ENCODE peak calls at places on chromosomes 16 and 17, in eight cellular contexts. One of them, this sample, is unnamed.

GRCh38 chr17:74176546-74177001 is 26.9 kb upstream of the RPL38 start:
- DNase-seq in fibroblast of lung: peak; percentile 67
- DNase-seq in progenitor cell of endocrine pancreas: peak; percentile 60
- DNase-seq in cardiac muscle cell: peak; percentile 75
- DNase-seq in cardiac fibroblast: peak; percentile 70
- DNase-seq in left ventricle myocardium inferior: peak; percentile 29
- DNase-seq in H9: peak; percentile 84
- DNase-seq in lung: peak; percentile 49
- DNase-seq in this sample: peak; percentile 46

GRCh38 chr17:48546187-48546923 is 1.4 kb upstream of the HOXB2 start:
- DNase-seq in cardiac muscle cell: peak; percentile 56
- DNase-seq in fibroblast of lung: peak; percentile 83
- DNase-seq in progenitor cell of endocrine pancreas: no peak
- DNase-seq in H9: peak; percentile 78
- DNase-seq in left ventricle myocardium inferior: no peak
- DNase-seq in cardiac fibroblast: peak; percentile 30
- DNase-seq in lung: no peak
- DNase-seq in this sample: no peak

GRCh38 chr17:32755045-32755805 is 121.7 kb downstream of the MYO1D start:
- DNase-seq in lung: no peak
- DNase-seq in H9: no peak
- DNase-seq in left ventricle myocardium inferior: no peak
- DNase-seq in progenitor cell of endocrine pancreas: no peak
- DNase-seq in fibroblast of lung: peak; percentile 86
- DNase-seq in cardiac muscle cell: peak; percentile 83
- DNase-seq in cardiac fibroblast: peak; percentile 85
- DNase-seq in this sample: peak; percentile 80

GRCh38 chr17:33647976-33648375 is 354.9 kb upstream of the ASIC2 start:
- DNase-seq in lung: no peak
- DNase-seq in progenitor cell of endocrine pancreas: no peak
- DNase-seq in left ventricle myocardium inferior: no peak
- DNase-seq in H9: peak; percentile 51
- DNase-seq in fibroblast of lung: no peak
- DNase-seq in cardiac fibroblast: peak; percentile 20
- DNase-seq in cardiac muscle cell: peak; percentile 7
- DNase-seq in this sample: no peak

GRCh38 chr17:12545877-12546513 is 119.7 kb upstream of the MYOCD start:
- DNase-seq in progenitor cell of endocrine pancreas: no peak
- DNase-seq in left ventricle myocardium inferior: no peak
- DNase-seq in lung: no peak
- DNase-seq in cardiac muscle cell: peak; percentile 71
- DNase-seq in cardiac fibroblast: peak; percentile 72
- DNase-seq in fibroblast of lung: peak; percentile 66
- DNase-seq in H9: peak; percentile 77
- DNase-seq in this sample: peak; percentile 68

GRCh38 chr16:20520103-20520502 is 56.1 kb downstream of the ACSM2B start:
- DNase-seq in fibroblast of lung: no peak
- DNase-seq in H9: no peak
- DNase-seq in lung: no peak
- DNase-seq in progenitor cell of endocrine pancreas: no peak
- DNase-seq in left ventricle myocardium inferior: no peak
- DNase-seq in cardiac fibroblast: no peak
- DNase-seq in cardiac muscle cell: no peak
- DNase-seq in this sample: no peak

GRCh38 chr17:39001703-39002637 is 34.8 kb upstream of the FBXO47 start:
- DNase-seq in cardiac fibroblast: peak; percentile 95
- DNase-seq in H9: peak; percentile 71
- DNase-seq in left ventricle myocardium inferior: peak; percentile 85
- DNase-seq in cardiac muscle cell: peak; percentile 96
- DNase-seq in lung: peak; percentile 68
- DNase-seq in progenitor cell of endocrine pancreas: no peak
- DNase-seq in fibroblast of lung: peak; percentile 47
- DNase-seq in this sample: peak; percentile 87

GRCh38 chr16:19639986-19640421 is 78.0 kb downstream of the KNOP1 start:
- DNase-seq in fibroblast of lung: no peak
- DNase-seq in H9: no peak
- DNase-seq in cardiac muscle cell: peak; percentile 13
- DNase-seq in cardiac fibroblast: no peak
- DNase-seq in lung: no peak
- DNase-seq in left ventricle myocardium inferior: no peak
- DNase-seq in progenitor cell of endocrine pancreas: no peak
- DNase-seq in this sample: no peak

GRCh38 chr16:19073344-19073743 is 5.9 kb downstream of the COQ7 start:
- DNase-seq in H9: no peak
- DNase-seq in fibroblast of lung: no peak
- DNase-seq in lung: no peak
- DNase-seq in cardiac fibroblast: no peak
- DNase-seq in cardiac muscle cell: no peak
- DNase-seq in progenitor cell of endocrine pancreas: no peak
- DNase-seq in left ventricle myocardium inferior: no peak
- DNase-seq in this sample: no peak

GRCh38 chr17:74737299-74738050 is 419 bp downstream of the RAB37 start:
- DNase-seq in H9: peak; percentile 93
- DNase-seq in left ventricle myocardium inferior: no peak
- DNase-seq in fibroblast of lung: no peak
- DNase-seq in cardiac fibroblast: no peak
- DNase-seq in cardiac muscle cell: peak; percentile 51
- DNase-seq in progenitor cell of endocrine pancreas: no peak
- DNase-seq in lung: no peak
- DNase-seq in this sample: no peak

GRCh38 chr16:57264381-57264780 is 19.3 kb downstream of the ARL2BP start:
- DNase-seq in lung: no peak
- DNase-seq in H9: no peak
- DNase-seq in fibroblast of lung: no peak
- DNase-seq in cardiac fibroblast: no peak
- DNase-seq in left ventricle myocardium inferior: no peak
- DNase-seq in cardiac muscle cell: no peak
- DNase-seq in progenitor cell of endocrine pancreas: no peak
- DNase-seq in this sample: no peak

GRCh38 chr17:8117980-8118768 is at the start of gene ALOXE3:
- DNase-seq in lung: no peak
- DNase-seq in fibroblast of lung: peak; percentile 36
- DNase-seq in cardiac fibroblast: peak; percentile 82
- DNase-seq in cardiac muscle cell: peak; percentile 47
- DNase-seq in H9: peak; percentile 74
- DNase-seq in progenitor cell of endocrine pancreas: no peak
- DNase-seq in left ventricle myocardium inferior: no peak
- DNase-seq in this sample: peak; percentile 77

DNA sequence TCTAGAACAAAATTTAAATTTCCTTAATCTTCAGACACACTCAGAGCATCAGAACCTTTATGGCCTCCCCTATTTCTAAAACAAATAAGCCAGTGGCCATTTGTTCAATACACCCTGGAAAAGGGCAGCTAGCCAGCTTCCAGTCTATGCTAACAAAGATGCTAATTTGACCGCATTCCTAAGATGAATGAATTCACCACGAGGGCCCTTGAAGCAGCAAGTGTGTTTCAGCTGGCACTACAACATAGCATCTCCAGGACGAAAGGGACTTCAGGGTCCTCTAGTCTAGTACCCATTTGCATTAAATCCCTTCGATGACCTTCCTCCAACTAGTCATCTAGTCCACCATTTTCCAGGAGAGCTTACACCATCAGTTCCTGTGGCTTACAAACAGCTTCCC is 11.0 kb downstream of the KRT37 start:
- DNase-seq in progenitor cell of endocrine pancreas: no peak
- DNase-seq in lung: peak; percentile 84
- DNase-seq in cardiac muscle cell: no peak
- DNase-seq in left ventricle myocardium inferior: no peak
- DNase-seq in fibroblast of lung: no peak
- DNase-seq in H9: peak; percentile 61
- DNase-seq in cardiac fibroblast: no peak
- DNase-seq in this sample: no peak
- TF ChIP-seq CTCF in progenitor cell of endocrine pancreas: no peak
- TF ChIP-seq CTCF in lung: no peak
- TF ChIP-seq CTCF in cardiac muscle cell: no peak
- TF ChIP-seq CTCF in left ventricle myocardium inferior: no peak
- TF ChIP-seq CTCF in fibroblast of lung: no peak
- TF ChIP-seq CTCF in H9: no peak
- TF ChIP-seq CTCF in cardiac fibroblast: no peak
- TF ChIP-seq CTCF in this sample: no peak

GRCh38 chr17:36608794-36609497 is 7.6 kb downstream of the MRM1 start:
- DNase-seq in left ventricle myocardium inferior: peak; percentile 27
- DNase-seq in lung: no peak
- DNase-seq in progenitor cell of endocrine pancreas: peak; percentile 40
- DNase-seq in H9: peak; percentile 79
- DNase-seq in cardiac fibroblast: peak; percentile 81
- DNase-seq in fibroblast of lung: peak; percentile 72
- DNase-seq in cardiac muscle cell: peak; percentile 77
- DNase-seq in this sample: peak; percentile 60
- TF ChIP-seq CTCF in left ventricle myocardium inferior: peak; percentile 51
- TF ChIP-seq CTCF in lung: peak; percentile 16
- TF ChIP-seq CTCF in progenitor cell of endocrine pancreas: peak; percentile 55
- TF ChIP-seq CTCF in H9: peak; percentile 57
- TF ChIP-seq CTCF in cardiac fibroblast: peak; percentile 52
- TF ChIP-seq CTCF in fibroblast of lung: peak; percentile 58
- TF ChIP-seq CTCF in cardiac muscle cell: peak; percentile 63
- TF ChIP-seq CTCF in this sample: peak; percentile 66

DNA sequence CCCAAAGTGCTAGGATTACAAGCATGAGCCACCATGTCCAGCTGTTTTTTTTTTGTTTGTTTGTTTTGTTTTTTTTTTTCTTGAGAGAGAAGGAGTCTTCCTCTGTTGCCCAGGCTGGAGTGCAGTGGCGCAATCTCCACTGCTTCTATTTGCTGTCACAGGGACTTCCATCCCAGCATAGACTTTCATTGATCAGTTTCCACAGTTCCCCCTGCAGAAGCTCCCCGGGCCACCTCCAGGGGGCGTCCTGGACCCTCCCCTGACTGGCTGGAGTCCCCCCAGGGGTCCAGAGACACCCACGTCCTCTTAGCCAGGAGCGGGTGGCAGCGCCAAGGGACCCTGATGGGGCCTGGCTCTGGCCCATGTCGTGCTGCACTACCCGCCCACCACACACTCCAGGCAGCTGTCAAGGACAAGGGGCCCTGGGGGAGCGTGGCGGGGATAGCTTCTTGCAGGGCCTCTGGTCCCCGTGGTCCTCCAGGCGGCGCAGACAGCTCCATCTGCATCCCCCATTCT is 3.1 kb upstream of the NPW start:
- DNase-seq in progenitor cell of endocrine pancreas: no peak
- DNase-seq in left ventricle myocardium inferior: no peak
- DNase-seq in H9: no peak
- DNase-seq in cardiac muscle cell: no peak
- DNase-seq in cardiac fibroblast: no peak
- DNase-seq in fibroblast of lung: no peak
- DNase-seq in lung: no peak
- DNase-seq in this sample: no peak
- TF ChIP-seq CTCF in progenitor cell of endocrine pancreas: peak; percentile 55
- TF ChIP-seq CTCF in left ventricle myocardium inferior: peak; percentile 42
- TF ChIP-seq CTCF in H9: peak; percentile 78
- TF ChIP-seq CTCF in cardiac muscle cell: peak; percentile 50
- TF ChIP-seq CTCF in cardiac fibroblast: peak; percentile 47
- TF ChIP-seq CTCF in fibroblast of lung: peak; percentile 43
- TF ChIP-seq CTCF in lung: peak; percentile 4
- TF ChIP-seq CTCF in this sample: peak; percentile 71

DNA sequence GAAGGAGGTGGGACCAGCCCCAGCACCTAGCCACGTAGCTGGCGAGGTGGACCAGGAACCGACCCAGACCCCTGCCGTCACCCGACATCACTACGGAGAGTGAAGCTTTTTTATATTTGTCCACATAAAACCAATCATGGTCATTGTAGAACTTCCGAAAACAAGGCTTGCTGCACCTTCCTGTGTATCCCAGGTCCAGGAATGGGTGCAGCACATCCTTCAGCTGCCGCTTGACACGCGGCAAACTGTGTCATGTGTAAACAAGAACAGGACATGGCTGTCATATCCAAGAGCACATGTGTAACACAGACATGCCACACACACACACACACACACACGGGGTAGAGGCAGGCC is 1.4 kb downstream of the HBQ1 start:
- DNase-seq in cardiac muscle cell: peak; percentile 24
- DNase-seq in progenitor cell of endocrine pancreas: no peak
- DNase-seq in H9: no peak
- DNase-seq in cardiac fibroblast: peak; percentile 21
- DNase-seq in left ventricle myocardium inferior: no peak
- DNase-seq in fibroblast of lung: no peak
- DNase-seq in lung: no peak
- DNase-seq in this sample: no peak
- TF ChIP-seq CTCF in cardiac muscle cell: no peak
- TF ChIP-seq CTCF in progenitor cell of endocrine pancreas: no peak
- TF ChIP-seq CTCF in H9: no peak
- TF ChIP-seq CTCF in cardiac fibroblast: no peak
- TF ChIP-seq CTCF in left ventricle myocardium inferior: no peak
- TF ChIP-seq CTCF in fibroblast of lung: no peak
- TF ChIP-seq CTCF in lung: no peak
- TF ChIP-seq CTCF in this sample: no peak

GRCh38 chr16:60740033-60740696 is 1296.1 kb downstream of the CDH8 start:
- DNase-seq in lung: no peak
- DNase-seq in H9: no peak
- DNase-seq in cardiac muscle cell: no peak
- DNase-seq in progenitor cell of endocrine pancreas: no peak
- DNase-seq in left ventricle myocardium inferior: no peak
- DNase-seq in fibroblast of lung: no peak
- DNase-seq in cardiac fibroblast: no peak
- DNase-seq in this sample: no peak
- TF ChIP-seq CTCF in lung: no peak
- TF ChIP-seq CTCF in H9: no peak
- TF ChIP-seq CTCF in cardiac muscle cell: no peak
- TF ChIP-seq CTCF in progenitor cell of endocrine pancreas: no peak
- TF ChIP-seq CTCF in left ventricle myocardium inferior: no peak
- TF ChIP-seq CTCF in fibroblast of lung: no peak
- TF ChIP-seq CTCF in cardiac fibroblast: no peak
- TF ChIP-seq CTCF in this sample: no peak

GRCh38 chr16:83609178-83609577 is 198.6 kb upstream of the HSBP1 start:
- DNase-seq in cardiac fibroblast: peak; percentile 37
- DNase-seq in left ventricle myocardium inferior: no peak
- DNase-seq in progenitor cell of endocrine pancreas: no peak
- DNase-seq in fibroblast of lung: no peak
- DNase-seq in lung: peak; percentile 5
- DNase-seq in cardiac muscle cell: peak; percentile 21
- DNase-seq in H9: peak; percentile 1
- DNase-seq in this sample: no peak

GRCh38 chr16:83602797-83603735 is 204.7 kb upstream of the HSBP1 start:
- DNase-seq in cardiac fibroblast: no peak
- DNase-seq in progenitor cell of endocrine pancreas: no peak
- DNase-seq in left ventricle myocardium inferior: no peak
- DNase-seq in H9: peak; percentile 25
- DNase-seq in lung: no peak
- DNase-seq in cardiac muscle cell: no peak
- DNase-seq in fibroblast of lung: no peak
- DNase-seq in this sample: no peak

GRCh38 chr16:83603981-83604570 is 203.7 kb upstream of the HSBP1 start:
- DNase-seq in lung: no peak
- DNase-seq in progenitor cell of endocrine pancreas: no peak
- DNase-seq in H9: peak; percentile 15
- DNase-seq in cardiac fibroblast: no peak
- DNase-seq in cardiac muscle cell: no peak
- DNase-seq in fibroblast of lung: no peak
- DNase-seq in left ventricle myocardium inferior: no peak
- DNase-seq in this sample: no peak

GRCh38 chr16:83606486-83607030 is 201.2 kb upstream of the HSBP1 start:
- DNase-seq in progenitor cell of endocrine pancreas: no peak
- DNase-seq in lung: no peak
- DNase-seq in H9: peak; percentile 50
- DNase-seq in cardiac fibroblast: no peak
- DNase-seq in left ventricle myocardium inferior: no peak
- DNase-seq in fibroblast of lung: no peak
- DNase-seq in cardiac muscle cell: no peak
- DNase-seq in this sample: no peak
- TF ChIP-seq CTCF in progenitor cell of endocrine pancreas: peak; percentile 29
- TF ChIP-seq CTCF in lung: no peak
- TF ChIP-seq CTCF in H9: peak; percentile 55
- TF ChIP-seq CTCF in cardiac fibroblast: no peak
- TF ChIP-seq CTCF in left ventricle myocardium inferior: no peak
- TF ChIP-seq CTCF in fibroblast of lung: no peak
- TF ChIP-seq CTCF in cardiac muscle cell: no peak
- TF ChIP-seq CTCF in this sample: no peak

This sample was measured in HFFc6.